ENCODE peak calls at places on chromosome 7, in six cellular contexts. M is occipital lobe, T is AG09309, I is epithelial cell of esophagus, Z is anterior cingulate cortex, W is fibroblast of pulmonary artery. C is an unnamed sample.

GRCh38 chr7:132270517-132270916 is 305.8 kb downstream of the PLXNA4 start:
- DNase-seq in M (no peak), T (no peak), I (peak; percentile 17), Z (no peak), W (peak; percentile 38), C (no peak)

GRCh38 chr7:23356168-23356567 is 57.0 kb downstream of the MALSU1 start:
- DNase-seq in M (no peak), T (no peak), I (no peak), Z (no peak), W (no peak), C (no peak)

GRCh38 chr7:4683884-4684565 is 1.9 kb downstream of the FOXK1 start:
- DNase-seq in M (no peak), T (no peak), I (peak; percentile 76), Z (peak; percentile 47), W (peak; percentile 69), C (no peak)

GRCh38 chr7:117127585-117128168 is 174.4 kb downstream of the ST7 start:
- DNase-seq in M (no peak), T (no peak), I (peak; percentile 66), Z (peak; percentile 8), W (peak; percentile 80), C (no peak)

GRCh38 chr7:91812388-91812787 is 68.1 kb downstream of the MTERF1 start:
- DNase-seq in M (no peak), T (no peak), I (peak; percentile 11), Z (no peak), W (no peak), C (no peak)

GRCh38 chr7:123770378-123770777 is 21.6 kb upstream of the WASL start:
- DNase-seq in M (no peak), T (peak; percentile 18), I (peak; percentile 98), Z (no peak), W (peak; percentile 74), C (no peak)

GRCh38 chr7:155506854-155507337 is 39.5 kb downstream of the CNPY1 start:
- DNase-seq in M (no peak), T (no peak), I (peak; percentile 54), Z (no peak), W (no peak), C (no peak)

GRCh38 chr7:12158334-12159060 is 52.6 kb upstream of the TMEM106B start:
- DNase-seq in M (no peak), T (no peak), I (no peak), Z (no peak), W (peak; percentile 37), C (no peak)

GRCh38 chr7:80883188-80884025 is 35.4 kb downstream of the SEMA3C start:
- DNase-seq in M (no peak), T (peak; percentile 99), I (peak; percentile 99), Z (no peak), W (peak; percentile 91), C (no peak)

GRCh38 chr7:155470186-155470487 is 12.2 kb downstream of the EN2 start:
- DNase-seq in M (no peak), T (no peak), I (no peak), Z (no peak), W (no peak), C (no peak)

GRCh38 chr7:100489824-100490223 is 6.1 kb downstream of the NYAP1 start:
- DNase-seq in M (peak; percentile 96), T (no peak), I (peak; percentile 51), Z (peak; percentile 85), W (peak; percentile 90), C (peak; percentile 32)

GRCh38 chr7:40680657-40681056 is 545.9 kb downstream of the SUGCT start:
- DNase-seq in M (no peak), T (no peak), I (peak; percentile 64), Z (no peak), W (peak; percentile 52), C (no peak)

GRCh38 chr7:12968836-12969422 is 281.5 kb downstream of the ARL4A start:
- DNase-seq in M (no peak), T (no peak), I (no peak), Z (no peak), W (no peak), C (no peak)

GRCh38 chr7:121037828-121038716 is 49.6 kb downstream of the CPED1 start:
- DNase-seq in M (no peak), T (no peak), I (no peak), Z (no peak), W (no peak), C (no peak)

GRCh38 chr7:4768597-4769569 is 6.5 kb upstream of the AP5Z1 start:
- DNase-seq in M (no peak), T (no peak), I (no peak), Z (no peak), W (no peak), C (no peak)

GRCh38 chr7:7972128-7972527 is 3.5 kb downstream of the GLCCI1 start:
- DNase-seq in M (peak; percentile 8), T (no peak), I (no peak), Z (peak; percentile 5), W (no peak), C (peak; percentile 12)

GRCh38 chr7:74206589-74207120 is 3.2 kb upstream of the LAT2 start:
- DNase-seq in M (peak; percentile 73), T (no peak), I (peak; percentile 58), Z (peak; percentile 86), W (peak; percentile 74), C (peak; percentile 62)

GRCh38 chr7:87187120-87187519 is 32.4 kb downstream of the TMEM243 start:
- DNase-seq in M (no peak), T (no peak), I (no peak), Z (no peak), W (no peak), C (no peak)

GRCh38 chr7:148242271-148242801 is 348.2 kb upstream of the C7orf33 start:
- DNase-seq in M (no peak), T (no peak), I (peak; percentile 76), Z (no peak), W (peak; percentile 68), C (no peak)

GRCh38 chr7:119925890-119926289 is 347.1 kb upstream of the KCND2 start:
- DNase-seq in M (no peak), T (no peak), I (no peak), Z (no peak), W (no peak), C (no peak)

GRCh38 chr7:45240187-45240776 is 82.7 kb downstream of the RAMP3 start:
- DNase-seq in M (no peak), T (no peak), I (peak; percentile 23), Z (no peak), W (no peak), C (no peak)

GRCh38 chr7:77393261-77393660 is 22.9 kb downstream of the GSAP start:
- DNase-seq in M (no peak), T (no peak), I (peak; percentile 100), Z (no peak), W (no peak), C (no peak)

GRCh38 chr7:140342732-140343514 is 55.4 kb downstream of the SLC37A3 start:
- DNase-seq in M (no peak), T (no peak), I (peak; percentile 29), Z (peak; percentile 40), W (peak; percentile 46), C (no peak)

GRCh38 chr7:12889391-12889790 is 202.0 kb downstream of the ARL4A start:
- DNase-seq in M (no peak), T (peak; percentile 10), I (no peak), Z (no peak), W (peak; percentile 29), C (no peak)

GRCh38 chr7:124992881-124993562 is 63.4 kb upstream of the POT1 start:
- DNase-seq in M (no peak), T (peak; percentile 11), I (peak; percentile 81), Z (no peak), W (peak; percentile 93), C (no peak)

GRCh38 chr7:132537451-132537850 is 38.8 kb downstream of the PLXNA4 start:
- DNase-seq in M (no peak), T (no peak), I (no peak), Z (no peak), W (no peak), C (peak; percentile 15)

GRCh38 chr7:23377134-23377533 is 78.0 kb downstream of the MALSU1 start:
- DNase-seq in M (no peak), T (no peak), I (peak; percentile 77), Z (no peak), W (peak; percentile 58), C (no peak)

GRCh38 chr7:77537136-77537594 is at the start of gene PTPN12:
- DNase-seq in M (no peak), T (no peak), I (no peak), Z (peak; percentile 80), W (no peak), C (no peak)

GRCh38 chr7:36967387-36967786 is 243.1 kb upstream of the AOAH start:
- DNase-seq in M (no peak), T (peak; percentile 40), I (peak; percentile 58), Z (peak; percentile 38), W (peak; percentile 77), C (no peak)

GRCh38 chr7:38453187-38453586 is 178.0 kb downstream of the AMPH start:
- DNase-seq in M (no peak), T (no peak), I (no peak), Z (no peak), W (no peak), C (no peak)

GRCh38 chr7:1160665-1161010 is 642 bp upstream of the ZFAND2A start:
- DNase-seq in M (no peak), T (no peak), I (no peak), Z (peak; percentile 45), W (no peak), C (no peak)

GRCh38 chr7:77516085-77516484 is 21.0 kb upstream of the PTPN12 start:
- DNase-seq in M (no peak), T (no peak), I (no peak), Z (no peak), W (no peak), C (no peak)

GRCh38 chr7:17436126-17436525 is 137.7 kb downstream of the AHR start:
- DNase-seq in M (no peak), T (no peak), I (no peak), Z (no peak), W (no peak), C (no peak)

GRCh38 chr7:138000081-138000701 is 1.7 kb downstream of the CREB3L2 start:
- DNase-seq in M (no peak), T (peak; percentile 86), I (peak; percentile 40), Z (no peak), W (peak; percentile 94), C (no peak)